ENCODE peak calls at places on chromosome 6, in five cellular contexts. One of them, this sample, is unnamed. For H3K79me2, the result is how much of the 10 kb centered on the place peaks cover.

GRCh38 chr6:108156180-108156937 is 9.5 kb upstream of the NR2E1 start:
- DNase-seq in H9: peak
- DNase-seq in HCT116: no peak
- DNase-seq in mesendoderm: no peak
- DNase-seq in neural progenitor cell: peak
- DNase-seq in this sample: no peak

GRCh38 chr6:28980137-28980796 is 24.8 kb downstream of the ZNF311 start:
- DNase-seq in H9: no peak
- DNase-seq in HCT116: no peak
- DNase-seq in mesendoderm: no peak
- DNase-seq in neural progenitor cell: no peak
- DNase-seq in this sample: no peak

GRCh38 chr6:39806277-39806676 is 14.1 kb downstream of the DAAM2 start:
- DNase-seq in H9: no peak
- DNase-seq in HCT116: no peak
- DNase-seq in mesendoderm: no peak
- DNase-seq in neural progenitor cell: no peak
- DNase-seq in this sample: no peak

GRCh38 chr6:154872605-154873004 is 122.5 kb upstream of the TIAM2 start:
- DNase-seq in H9: peak
- DNase-seq in HCT116: no peak
- DNase-seq in mesendoderm: peak
- DNase-seq in neural progenitor cell: peak
- DNase-seq in this sample: no peak

GRCh38 chr6:83403191-83403590 is 27.7 kb downstream of the ME1 start:
- DNase-seq in H9: no peak
- DNase-seq in HCT116: no peak
- DNase-seq in mesendoderm: peak
- DNase-seq in neural progenitor cell: no peak
- DNase-seq in this sample: no peak

GRCh38 chr6:36227379-36228344 is 31.1 kb downstream of the BRPF3 start:
- DNase-seq in H9: no peak
- DNase-seq in HCT116: no peak
- DNase-seq in mesendoderm: no peak
- DNase-seq in neural progenitor cell: no peak
- DNase-seq in this sample: no peak

GRCh38 chr6:127832381-127832780 is 68.5 kb downstream of the THEMIS start:
- DNase-seq in H9: no peak
- DNase-seq in HCT116: no peak
- DNase-seq in mesendoderm: no peak
- DNase-seq in neural progenitor cell: no peak
- DNase-seq in this sample: no peak

GRCh38 chr6:149031545-149032317 is 284.9 kb downstream of the UST start:
- DNase-seq in H9: no peak
- DNase-seq in HCT116: peak
- DNase-seq in mesendoderm: no peak
- DNase-seq in neural progenitor cell: no peak
- DNase-seq in this sample: no peak

GRCh38 chr6:108575905-108576494 is 15.3 kb downstream of the FOXO3 start:
- DNase-seq in H9: no peak
- DNase-seq in HCT116: no peak
- DNase-seq in mesendoderm: no peak
- DNase-seq in neural progenitor cell: no peak
- DNase-seq in this sample: peak

GRCh38 chr6:36098920-36099647 is 31.2 kb upstream of the MAPK13 start:
- DNase-seq in H9: no peak
- DNase-seq in HCT116: no peak
- DNase-seq in mesendoderm: peak
- DNase-seq in neural progenitor cell: peak
- DNase-seq in this sample: no peak

GRCh38 chr6:28633445-28634215 is 107.9 kb downstream of the GPX5 start:
- DNase-seq in H9: peak
- DNase-seq in HCT116: no peak
- DNase-seq in mesendoderm: peak
- DNase-seq in neural progenitor cell: peak
- DNase-seq in this sample: no peak

GRCh38 chr6:157410088-157410487 is 29.1 kb downstream of the ZDHHC14 start:
- DNase-seq in H9: no peak
- DNase-seq in HCT116: no peak
- DNase-seq in mesendoderm: no peak
- DNase-seq in neural progenitor cell: no peak
- DNase-seq in this sample: no peak

GRCh38 chr6:100176951-100177710 is 183.1 kb upstream of the MCHR2 start:
- DNase-seq in H9: no peak
- DNase-seq in HCT116: no peak
- DNase-seq in mesendoderm: no peak
- DNase-seq in neural progenitor cell: no peak
- DNase-seq in this sample: no peak

GRCh38 chr6:131116755-131117360 is 18.4 kb upstream of the AKAP7 start:
- DNase-seq in H9: no peak
- DNase-seq in HCT116: peak
- DNase-seq in mesendoderm: peak
- DNase-seq in neural progenitor cell: peak
- DNase-seq in this sample: peak

GRCh38 chr6:10424005-10424404 is 9.1 kb upstream of the TFAP2A start:
- DNase-seq in H9: no peak
- DNase-seq in HCT116: no peak
- DNase-seq in mesendoderm: peak
- DNase-seq in neural progenitor cell: no peak
- DNase-seq in this sample: no peak

GRCh38 chr6:71079707-71080106 is 122.8 kb upstream of the B3GAT2 start:
- DNase-seq in H9: no peak
- DNase-seq in HCT116: no peak
- DNase-seq in mesendoderm: no peak
- DNase-seq in neural progenitor cell: no peak
- DNase-seq in this sample: no peak

DNA sequence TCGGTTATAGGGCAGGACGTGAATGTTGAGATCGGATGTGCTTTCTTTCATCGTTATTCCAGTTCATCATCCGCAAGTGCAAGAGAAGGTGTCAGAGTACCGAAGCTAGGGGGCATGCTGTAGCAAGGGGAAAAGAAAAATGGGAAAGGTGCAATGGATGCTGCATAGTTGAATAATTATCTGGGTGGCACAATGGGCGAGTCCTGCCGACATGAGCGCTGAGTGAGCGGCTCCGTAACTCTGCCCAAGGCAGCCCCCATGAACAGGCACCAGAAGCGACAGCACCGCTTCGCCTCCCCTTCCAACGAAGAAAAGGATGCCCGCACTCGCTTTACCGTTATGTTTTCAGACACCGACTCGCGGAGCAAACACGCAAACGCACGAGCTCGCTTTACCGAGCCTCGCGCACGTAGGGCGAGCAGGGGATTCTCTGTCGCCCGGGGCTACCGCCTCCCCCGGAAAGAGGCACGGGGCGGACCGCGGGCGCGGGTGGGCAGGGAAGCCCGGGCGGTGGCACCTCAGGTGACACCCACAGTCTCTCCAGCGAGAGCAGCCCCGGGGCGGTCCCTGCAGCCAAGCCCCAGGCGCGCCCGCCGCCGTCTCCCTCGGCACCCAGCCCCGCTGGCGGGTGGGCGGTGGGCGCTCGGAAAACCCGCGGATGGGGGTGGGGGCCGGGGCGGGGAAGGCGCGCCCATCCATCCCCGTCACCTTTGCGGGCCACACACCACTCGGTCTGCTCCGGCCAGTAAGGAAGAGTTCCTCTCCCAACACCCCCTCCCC is 654 bp downstream of the WASF1 start:
- DNase-seq in H9: peak
- DNase-seq in HCT116: peak
- DNase-seq in mesendoderm: peak
- DNase-seq in neural progenitor cell: peak
- DNase-seq in this sample: peak
- H3K79me2 ChIP-seq in H9: under half
- H3K79me2 ChIP-seq in HCT116: half or more
- H3K79me2 ChIP-seq in mesendoderm: under half
- H3K79me2 ChIP-seq in neural progenitor cell: half or more
- H3K79me2 ChIP-seq in this sample: under half

DNA sequence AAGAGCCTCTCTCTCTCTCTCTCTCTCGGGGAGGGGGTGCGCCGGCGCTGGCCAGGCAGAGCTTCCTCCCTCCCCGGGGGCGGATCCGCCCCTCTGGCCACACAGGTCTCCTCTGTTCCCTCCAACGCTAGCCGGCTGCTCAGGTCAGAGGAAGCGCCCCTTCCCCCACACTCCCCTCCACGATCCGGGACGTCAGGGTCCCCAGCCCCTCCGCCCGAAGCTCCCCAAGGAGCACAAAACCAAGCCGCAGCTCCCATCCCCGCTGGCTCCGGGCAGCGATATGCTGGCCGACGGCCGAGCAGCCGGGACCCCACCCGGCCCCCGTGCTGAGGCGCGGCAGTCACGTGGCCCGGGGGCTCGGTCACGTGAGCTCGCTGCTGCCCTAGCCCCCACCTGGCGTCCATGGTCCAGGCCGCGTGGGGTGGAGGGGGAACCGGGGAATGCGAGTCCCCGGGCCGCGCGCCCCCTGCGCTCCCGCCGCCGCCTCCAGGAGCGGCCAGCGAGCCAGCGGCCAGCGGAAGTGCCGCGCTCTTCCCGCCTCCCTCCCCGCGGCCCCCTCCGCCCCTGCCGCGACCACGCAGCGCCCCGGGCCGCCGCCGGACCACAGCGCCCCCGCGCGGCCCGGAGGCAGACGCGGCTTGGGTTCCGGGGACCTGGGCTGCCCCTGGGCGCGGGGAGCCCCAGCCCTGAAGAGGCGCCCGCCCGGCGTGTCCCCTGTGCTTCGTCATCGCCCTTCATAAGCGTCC is at the start of gene SLC35B2:
- DNase-seq in H9: peak
- DNase-seq in HCT116: no peak
- DNase-seq in mesendoderm: peak
- DNase-seq in neural progenitor cell: peak
- DNase-seq in this sample: peak
- H3K79me2 ChIP-seq in H9: under half
- H3K79me2 ChIP-seq in HCT116: under half
- H3K79me2 ChIP-seq in mesendoderm: under half
- H3K79me2 ChIP-seq in neural progenitor cell: under half
- H3K79me2 ChIP-seq in this sample: half or more

DNA sequence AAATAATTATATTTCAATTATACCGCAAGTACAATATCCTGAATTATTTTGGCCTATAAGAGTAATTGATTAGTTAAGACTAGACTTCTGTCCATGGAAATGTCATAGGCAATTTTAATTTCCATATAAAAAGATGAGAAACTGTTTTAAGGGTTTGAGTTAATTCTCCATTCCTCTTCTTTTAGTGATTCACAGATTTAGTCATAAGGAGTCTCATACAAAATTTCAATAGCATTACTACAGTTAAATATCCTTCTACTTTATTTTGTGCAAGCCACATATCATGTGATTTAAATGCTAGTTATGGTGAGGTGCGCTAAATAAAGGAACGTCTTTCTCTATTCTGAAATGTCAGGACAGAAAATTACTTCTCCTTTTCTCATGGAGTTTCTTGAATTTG is 49.9 kb upstream of the SUPT3H start:
- DNase-seq in H9: no peak
- DNase-seq in HCT116: no peak
- DNase-seq in mesendoderm: no peak
- DNase-seq in neural progenitor cell: no peak
- DNase-seq in this sample: no peak
- H3K79me2 ChIP-seq in H9: under half
- H3K79me2 ChIP-seq in HCT116: under half
- H3K79me2 ChIP-seq in mesendoderm: under half
- H3K79me2 ChIP-seq in neural progenitor cell: under half
- H3K79me2 ChIP-seq in this sample: half or more

GRCh38 chr6:125279961-125280360 is 21.8 kb downstream of the HDDC2 start:
- DNase-seq in H9: no peak
- DNase-seq in HCT116: no peak
- DNase-seq in mesendoderm: no peak
- DNase-seq in neural progenitor cell: no peak
- DNase-seq in this sample: no peak

GRCh38 chr6:125285936-125286335 is 15.8 kb downstream of the HDDC2 start:
- DNase-seq in H9: no peak
- DNase-seq in HCT116: no peak
- DNase-seq in mesendoderm: no peak
- DNase-seq in neural progenitor cell: no peak
- DNase-seq in this sample: no peak

GRCh38 chr6:125287718-125288117 is 14.0 kb downstream of the HDDC2 start:
- DNase-seq in H9: peak
- DNase-seq in HCT116: no peak
- DNase-seq in mesendoderm: peak
- DNase-seq in neural progenitor cell: no peak
- DNase-seq in this sample: no peak

DNA sequence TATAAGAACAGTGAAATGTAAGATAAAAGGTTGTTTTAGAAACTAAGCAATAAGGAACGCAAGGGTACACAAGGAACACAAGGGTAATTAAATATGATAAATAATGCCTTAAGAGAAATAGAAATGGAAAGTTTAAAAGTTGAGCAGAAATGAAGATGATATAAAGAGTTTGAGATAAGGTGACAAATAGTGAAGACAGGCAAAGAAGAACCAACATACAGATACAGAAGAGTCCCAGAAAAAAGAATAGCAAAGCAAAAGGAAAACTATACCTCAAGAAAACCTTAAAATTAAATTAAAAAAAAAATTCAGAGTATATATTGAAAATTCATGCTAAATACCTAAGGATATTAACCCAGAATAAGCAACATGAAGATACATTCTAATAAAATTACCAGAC is 16.4 kb downstream of the HDDC2 start:
- DNase-seq in H9: no peak
- DNase-seq in HCT116: no peak
- DNase-seq in mesendoderm: no peak
- DNase-seq in neural progenitor cell: no peak
- DNase-seq in this sample: no peak
- H3K79me2 ChIP-seq in H9: under half
- H3K79me2 ChIP-seq in HCT116: half or more
- H3K79me2 ChIP-seq in mesendoderm: under half
- H3K79me2 ChIP-seq in neural progenitor cell: under half
- H3K79me2 ChIP-seq in this sample: under half

DNA sequence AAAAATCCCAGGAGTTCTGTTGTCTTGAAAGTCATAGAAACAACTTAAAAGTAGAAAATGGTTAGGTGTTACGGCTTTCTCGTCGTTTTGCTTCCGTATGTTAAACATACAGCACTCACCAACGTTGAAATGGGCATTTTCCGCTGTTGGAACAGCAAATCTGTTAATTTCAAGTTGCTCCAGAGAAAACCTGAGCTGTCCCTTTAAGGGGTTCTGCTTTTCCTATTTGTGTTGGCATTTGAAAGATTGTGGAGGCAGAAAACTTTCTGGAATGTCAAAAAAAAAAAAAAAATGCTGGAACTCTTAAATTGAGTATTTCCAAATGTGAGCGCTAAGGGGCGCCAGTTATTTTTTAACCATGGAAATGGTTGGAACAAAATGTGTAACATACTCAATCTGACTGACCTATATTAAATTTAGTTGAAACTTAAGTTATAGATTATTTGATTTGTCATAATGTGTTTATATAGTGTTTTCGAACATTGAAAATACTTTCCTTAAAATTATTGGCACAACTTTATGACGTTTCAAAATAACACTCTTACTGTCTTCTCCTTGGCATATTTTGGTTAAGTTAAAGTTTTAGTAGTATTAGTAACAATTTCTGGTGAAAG is 2.2 kb downstream of the QKI start:
- DNase-seq in H9: no peak
- DNase-seq in HCT116: peak
- DNase-seq in mesendoderm: peak
- DNase-seq in neural progenitor cell: peak
- DNase-seq in this sample: peak
- H3K79me2 ChIP-seq in H9: under half
- H3K79me2 ChIP-seq in HCT116: half or more
- H3K79me2 ChIP-seq in mesendoderm: under half
- H3K79me2 ChIP-seq in neural progenitor cell: half or more
- H3K79me2 ChIP-seq in this sample: half or more

GRCh38 chr6:3235486-3235885 is 8.0 kb upstream of the TUBB2B start:
- DNase-seq in H9: no peak
- DNase-seq in HCT116: no peak
- DNase-seq in mesendoderm: no peak
- DNase-seq in neural progenitor cell: no peak
- DNase-seq in this sample: no peak
- H3K79me2 ChIP-seq in H9: under half
- H3K79me2 ChIP-seq in HCT116: under half
- H3K79me2 ChIP-seq in mesendoderm: under half
- H3K79me2 ChIP-seq in neural progenitor cell: under half
- H3K79me2 ChIP-seq in this sample: under half